ENCODE peak calls at places on chromosomes 13 and 19, in eight cellular contexts. O is cardiac fibroblast, A is AG10803, R is stomach, V is adipocyte, X is lower leg skin, N is fibroblast of pulmonary artery, I is breast epithelium. Q is an unnamed sample.

GRCh38 chr19:1125601-1126533 is 22.1 kb downstream of the GPX4 start:
- DNase-seq in N (no peak), I (no peak), V (peak), R (no peak), A (no peak), X (no peak), O (peak), Q (no peak)

GRCh38 chr13:101919541-101920306 is 467.2 kb downstream of the ITGBL1 start:
- DNase-seq in R (no peak), X (no peak), N (peak), A (peak), V (peak), O (peak), I (no peak), Q (peak)

GRCh38 chr13:77002590-77003190 is 10.8 kb downstream of the CLN5 start:
- DNase-seq in A (peak), O (peak), I (no peak), V (peak), R (no peak), N (peak), X (no peak), Q (peak)

GRCh38 chr19:18173572-18174294 is at the start of gene IFI30:
- DNase-seq in O (peak), A (no peak), X (peak), I (peak), R (peak), V (peak), N (peak), Q (no peak)

GRCh38 chr13:50226515-50227147 is 211.4 kb downstream of the KCNRG start:
- DNase-seq in N (no peak), I (no peak), A (no peak), V (no peak), R (no peak), X (no peak), O (no peak), Q (no peak)

GRCh38 chr19:46821512-46822359 is 28.9 kb downstream of the AP2S1 start:
- DNase-seq in A (no peak), I (no peak), N (no peak), X (no peak), O (no peak), R (no peak), V (no peak), Q (no peak)

GRCh38 chr13:90943961-90944360 is 403.5 kb upstream of the MIR17HG start:
- DNase-seq in O (no peak), I (no peak), A (no peak), R (no peak), V (no peak), N (no peak), X (no peak), Q (no peak)

GRCh38 chr19:38298841-38299680 is 5.0 kb upstream of the C19orf33 start:
- DNase-seq in V (peak), X (no peak), O (peak), R (no peak), I (no peak), A (no peak), N (no peak), Q (no peak)

GRCh38 chr19:31543456-31543855 is 194.2 kb upstream of the TSHZ3 start:
- DNase-seq in V (no peak), N (no peak), A (no peak), I (no peak), X (no peak), O (no peak), R (no peak), Q (no peak)

GRCh38 chr13:50991624-50992610 is 82.3 kb downstream of the RNASEH2B start:
- DNase-seq in A (no peak), O (no peak), V (no peak), I (no peak), N (no peak), X (no peak), R (no peak), Q (no peak)

GRCh38 chr19:47487551-47488515 is 3.8 kb upstream of the KPTN start:
- DNase-seq in I (no peak), A (no peak), R (no peak), O (no peak), X (no peak), V (no peak), N (no peak), Q (no peak)

GRCh38 chr19:35673121-35673804 is 6.9 kb downstream of the UPK1A start:
- DNase-seq in R (peak), O (peak), A (peak), V (peak), N (peak), I (no peak), X (no peak), Q (peak)

GRCh38 chr19:55676384-55676783 is 1.4 kb downstream of the EPN1 start:
- DNase-seq in O (peak), R (peak), V (peak), X (no peak), I (no peak), N (peak), A (peak), Q (peak)

GRCh38 chr19:48989701-48990291 is 3.3 kb downstream of the GYS1 start:
- DNase-seq in I (no peak), V (no peak), X (no peak), A (peak), R (no peak), N (no peak), O (no peak), Q (no peak)

GRCh38 chr13:31663880-31664585 is 75.3 kb upstream of the RXFP2 start:
- DNase-seq in X (no peak), O (no peak), N (no peak), A (no peak), R (no peak), V (no peak), I (no peak), Q (no peak)

GRCh38 chr19:4861147-4861546 is 6.3 kb downstream of the PLIN3 start:
- DNase-seq in N (no peak), V (no peak), A (no peak), R (peak), O (no peak), X (peak), I (peak), Q (no peak)

GRCh38 chr19:49801966-49802661 is 11.0 kb downstream of the FUZ start:
- DNase-seq in V (peak), R (peak), A (peak), X (peak), O (peak), N (peak), I (peak), Q (peak)

GRCh38 chr19:18636183-18636968 is 452 bp upstream of the KLHL26 start:
- DNase-seq in A (peak), N (peak), O (peak), V (peak), I (peak), R (peak), X (peak), Q (peak)

GRCh38 chr19:2337329-2337707 is 8.8 kb downstream of the SPPL2B start:
- DNase-seq in N (peak), X (no peak), R (no peak), O (peak), I (no peak), A (no peak), V (no peak), Q (peak)

GRCh38 chr19:7533281-7533819 is 2.2 kb upstream of the PNPLA6 start:
- DNase-seq in X (peak), R (peak), A (peak), N (peak), V (no peak), I (no peak), O (peak), Q (peak)

GRCh38 chr13:22061806-22062391 is 391.0 kb downstream of the FGF9 start:
- DNase-seq in I (no peak), N (no peak), A (no peak), X (no peak), V (no peak), O (no peak), R (no peak), Q (no peak)

GRCh38 chr19:29662278-29662603 is 3.0 kb upstream of the PLEKHF1 start:
- DNase-seq in V (no peak), A (no peak), R (no peak), X (no peak), O (no peak), N (no peak), I (no peak), Q (no peak)

GRCh38 chr13:26719356-26719945 is 41.1 kb downstream of the GPR12 start:
- DNase-seq in N (no peak), R (no peak), I (no peak), V (peak), X (no peak), O (no peak), A (peak), Q (peak)

GRCh38 chr13:25659091-25659502 is 287.3 kb downstream of the ATP8A2 start:
- DNase-seq in A (no peak), V (peak), I (no peak), N (no peak), R (peak), O (no peak), X (no peak), Q (no peak)

GRCh38 chr13:40682449-40683240 is 16.2 kb upstream of the FOXO1 start:
- DNase-seq in I (no peak), V (peak), N (no peak), R (no peak), A (peak), O (peak), X (no peak), Q (peak)

GRCh38 chr13:101925731-101926130 is 473.3 kb downstream of the ITGBL1 start:
- DNase-seq in I (no peak), R (no peak), O (no peak), V (no peak), A (no peak), X (no peak), N (no peak), Q (no peak)

GRCh38 chr13:31756346-31756745 is 17.0 kb downstream of the RXFP2 start:
- DNase-seq in R (no peak), I (no peak), V (peak), A (peak), N (peak), X (no peak), O (peak), Q (peak)

GRCh38 chr19:928471-929259 is 2.8 kb downstream of the ARID3A start:
- DNase-seq in O (peak), I (no peak), N (peak), A (peak), X (no peak), V (peak), R (no peak), Q (peak)

GRCh38 chr19:45780146-45780447 is 2.2 kb downstream of the DMPK start:
- DNase-seq in N (no peak), I (no peak), R (no peak), O (no peak), A (no peak), V (no peak), X (no peak), Q (no peak)

GRCh38 chr19:45777395-45777961 is 4.8 kb downstream of the DMPK start:
- DNase-seq in I (no peak), N (no peak), V (no peak), X (no peak), O (no peak), R (no peak), A (no peak), Q (no peak)

GRCh38 chr19:45778010-45778671 is 4.1 kb downstream of the DMPK start:
- DNase-seq in X (no peak), V (no peak), O (no peak), N (no peak), A (no peak), I (no peak), R (no peak), Q (no peak)

GRCh38 chr19:45781282-45782161 is 768 bp downstream of the DMPK start:
- DNase-seq in N (no peak), A (no peak), I (no peak), O (no peak), V (peak), R (peak), X (no peak), Q (no peak)

DNA sequence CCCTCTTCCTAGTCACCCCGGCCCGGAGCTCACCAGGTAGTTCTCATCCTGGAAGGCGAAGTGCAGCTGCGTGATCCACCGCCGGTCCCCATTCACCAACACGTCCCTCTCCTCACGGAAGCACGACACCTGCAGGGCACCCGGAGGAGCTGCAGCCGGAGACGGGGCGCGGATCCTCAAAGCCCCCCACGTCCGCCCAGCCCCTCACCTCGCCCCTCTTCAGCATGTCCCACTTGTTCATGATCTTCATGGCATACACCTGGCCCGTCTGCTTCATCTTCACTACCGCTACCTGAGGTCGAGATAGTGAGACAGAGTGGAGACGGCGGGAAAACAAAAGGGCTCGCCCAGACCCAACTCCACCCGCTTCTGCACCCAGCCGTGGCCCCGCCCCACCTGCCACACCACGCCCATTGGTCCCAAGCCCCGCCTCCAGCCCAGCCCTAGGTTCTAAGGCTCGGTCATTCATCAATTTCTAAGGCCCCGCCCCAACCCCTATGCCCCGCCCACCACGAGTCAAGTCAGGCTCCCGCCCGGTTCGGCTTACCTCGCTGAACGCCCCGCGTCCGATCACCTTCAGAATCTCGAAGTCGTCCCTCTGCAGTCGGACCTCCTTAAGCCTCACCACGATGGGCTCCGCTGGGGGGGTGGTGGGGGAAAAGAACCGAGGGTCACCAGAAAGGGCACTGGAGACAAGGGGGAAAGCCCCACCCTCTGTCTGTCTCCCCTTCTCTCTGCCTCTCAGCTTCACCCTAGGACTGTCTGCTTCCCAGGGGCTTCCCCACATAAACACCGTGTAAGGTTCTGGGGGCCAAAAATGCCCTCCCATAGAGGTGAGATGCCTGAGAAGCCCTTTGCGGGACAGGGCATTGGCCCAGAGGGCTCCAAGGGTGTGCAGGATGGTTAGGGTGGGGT is 2.8 kb downstream of the DMPK start:
- DNase-seq in I (peak), R (peak), O (peak), N (peak), A (peak), X (peak), V (peak), Q (peak)
- H3K4me3 ChIP-seq in I (peak), R (peak), O (no peak), N (no peak), A (peak), X (no peak), V (peak), Q (no peak)

GRCh38 chr19:42285988-42286348 is 16.0 kb upstream of the PRR19 start:
- DNase-seq in A (no peak), I (no peak), O (no peak), X (no peak), N (no peak), R (no peak), V (no peak), Q (no peak)
- H3K4me3 ChIP-seq in A (peak), I (peak), O (no peak), X (no peak), N (peak), R (peak), V (peak), Q (peak)

GRCh38 chr13:21045101-21045500 is 16.3 kb downstream of the LATS2 start:
- DNase-seq in R (no peak), V (no peak), N (no peak), A (no peak), O (no peak), I (no peak), X (no peak), Q (peak)
- H3K4me3 ChIP-seq in R (no peak), V (no peak), N (no peak), A (no peak), O (no peak), I (no peak), X (no peak), Q (no peak)

GRCh38 chr19:45782162-45782623 is at the start of gene DMPK:
- DNase-seq in N (no peak), O (peak), I (no peak), A (no peak), V (peak), R (no peak), X (no peak), Q (peak)

GRCh38 chr19:45785097-45785496 is 2.8 kb upstream of the DMPK start:
- DNase-seq in I (no peak), V (no peak), A (no peak), O (no peak), N (no peak), X (no peak), R (no peak), Q (peak)

GRCh38 chr19:45782820-45783785 is 813 bp upstream of the DMPK start:
- DNase-seq in X (no peak), N (peak), O (peak), I (no peak), A (peak), V (peak), R (no peak), Q (peak)

GRCh38 chr19:45784096-45784495 is 1.8 kb upstream of the DMPK start:
- DNase-seq in O (no peak), X (no peak), I (no peak), A (no peak), N (no peak), V (no peak), R (no peak), Q (no peak)

GRCh38 chr19:45780448-45781281 is 1.6 kb downstream of the DMPK start:
- DNase-seq in V (peak), I (no peak), O (no peak), X (no peak), N (no peak), A (no peak), R (no peak), Q (no peak)
- H3K4me3 ChIP-seq in V (peak), I (peak), O (no peak), X (no peak), N (no peak), A (peak), R (peak), Q (peak)

GRCh38 chr13:24085662-24086061 is 74.9 kb upstream of the SPATA13 start:
- DNase-seq in O (no peak), X (no peak), V (no peak), I (no peak), N (no peak), A (no peak), R (peak), Q (no peak)
- H3K4me3 ChIP-seq in O (no peak), X (no peak), V (no peak), I (no peak), N (no peak), A (no peak), R (no peak), Q (no peak)

DNA sequence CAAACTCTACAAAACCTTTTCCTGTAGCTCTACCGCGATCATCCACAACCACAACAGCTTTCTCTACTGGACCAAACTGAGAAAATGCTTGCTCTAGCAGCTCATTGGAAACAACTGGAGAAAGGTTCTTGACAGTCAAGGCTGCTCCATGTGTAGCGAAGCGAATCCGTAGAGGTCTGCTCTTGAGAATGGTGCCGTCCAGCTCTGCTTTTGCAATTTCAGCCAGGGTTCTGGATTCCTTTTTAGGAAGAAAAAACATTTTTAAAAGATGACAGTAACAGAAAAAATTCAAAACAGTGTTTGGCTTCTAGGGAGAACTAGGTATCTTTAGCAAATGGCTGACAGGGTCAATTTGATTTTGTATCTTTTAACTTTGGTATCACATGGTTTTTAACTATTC is 10.4 kb downstream of the PSPC1 start:
- DNase-seq in V (peak), A (peak), X (no peak), N (no peak), I (no peak), O (no peak), R (no peak), Q (no peak)
- H3K4me3 ChIP-seq in V (no peak), A (no peak), X (no peak), N (no peak), I (no peak), O (no peak), R (no peak), Q (no peak)

DNA sequence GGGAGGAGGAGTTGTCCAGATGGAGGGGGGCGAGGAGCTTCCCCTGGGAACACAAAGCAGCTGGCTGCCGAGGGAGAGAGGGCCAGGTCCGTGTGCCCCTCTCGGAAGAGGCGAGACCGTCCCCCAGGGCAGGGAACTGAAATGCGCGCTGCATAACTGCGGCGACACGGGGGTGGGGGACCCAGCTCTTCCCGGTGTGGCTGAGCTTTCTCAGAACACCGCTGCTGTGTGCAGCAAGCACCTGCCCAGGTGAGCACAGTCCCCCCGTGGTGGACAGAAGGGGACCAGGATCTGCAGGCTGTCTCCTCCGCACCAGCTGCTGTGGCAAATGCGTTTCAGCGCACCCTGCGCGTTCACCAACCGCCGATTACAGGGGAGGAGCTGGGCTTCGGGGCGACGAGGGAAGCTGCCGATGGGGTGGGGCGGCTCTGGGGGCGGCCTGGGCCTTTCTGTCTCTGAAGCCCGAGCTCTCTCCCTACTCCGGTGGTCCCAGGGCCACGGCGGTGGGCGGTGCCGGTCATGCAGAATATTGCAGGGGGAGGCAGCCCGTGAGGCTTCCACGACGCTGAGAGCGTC is 54.6 kb upstream of the F7 start:
- DNase-seq in V (no peak), A (no peak), N (no peak), O (no peak), X (no peak), R (no peak), I (no peak), Q (no peak)
- H3K4me3 ChIP-seq in V (no peak), A (no peak), N (no peak), O (no peak), X (no peak), R (no peak), I (no peak), Q (no peak)

GRCh38 chr13:105220063-105220462 is 1315.4 kb downstream of the EFNB2 start:
- DNase-seq in A (no peak), V (peak), N (peak), X (no peak), R (no peak), I (no peak), O (no peak), Q (peak)

GRCh38 chr13:105220886-105221285 is 1314.6 kb downstream of the EFNB2 start:
- DNase-seq in R (no peak), A (no peak), O (peak), X (no peak), N (peak), V (peak), I (no peak), Q (no peak)

GRCh38 chr13:105219636-105220035 is 1315.8 kb downstream of the EFNB2 start:
- DNase-seq in V (peak), I (no peak), R (no peak), X (no peak), O (no peak), N (no peak), A (no peak), Q (peak)
- H3K4me3 ChIP-seq in V (no peak), I (no peak), R (no peak), X (no peak), O (no peak), N (no peak), A (no peak), Q (no peak)

Q was measured in foreskin fibroblast.